ENCODE peak calls at places on chromosomes 4 and X, in ten cellular contexts. G is prostate gland, L is endothelial cell of umbilical vein, H is PC-9, Q is small intestine, U is endodermal cell, M is GM23248, B is AG04450, C is Peyer's patch, P is uterus. W is an unnamed sample.
A peak's percentile ranks its signal among the peaks of the same experiment; 100 is the strongest.

GRCh38 chrX:114615765-114616164 is 31.9 kb downstream of the HTR2C start:
- DNase-seq in G (no peak), L (no peak), H (no peak), Q (no peak), U (no peak), M (peak; percentile 28), B (no peak), C (no peak), P (no peak), W (no peak)

GRCh38 chr4:163196904-163197505 is 30.3 kb upstream of the NAF1 start:
- DNase-seq in G (no peak), L (no peak), H (no peak), Q (no peak), U (no peak), M (no peak), B (no peak), C (no peak), P (no peak), W (no peak)

GRCh38 chr4:61493041-61493440 is 292.9 kb downstream of the ADGRL3 start:
- DNase-seq in G (no peak), L (no peak), H (no peak), Q (no peak), U (no peak), M (no peak), B (no peak), C (no peak), P (no peak), W (no peak)

GRCh38 chr4:88907478-88907877 is 149.5 kb downstream of the FAM13A start:
- DNase-seq in G (no peak), L (no peak), H (no peak), Q (no peak), U (no peak), M (no peak), B (no peak), C (no peak), P (no peak), W (no peak)

GRCh38 chrX:18898517-18898916 is 85.4 kb downstream of the PHKA2 start:
- DNase-seq in G (no peak), L (no peak), H (no peak), Q (no peak), U (no peak), M (no peak), B (no peak), C (no peak), P (no peak), W (no peak)

GRCh38 chrX:77426811-77427210 is 20.4 kb upstream of the FGF16 start:
- DNase-seq in G (no peak), L (peak; percentile 59), H (no peak), Q (no peak), U (no peak), M (peak; percentile 57), B (no peak), C (no peak), P (no peak), W (no peak)

GRCh38 chr4:98544818-98545399 is 113.5 kb downstream of the TSPAN5 start:
- DNase-seq in G (no peak), L (no peak), H (no peak), Q (no peak), U (no peak), M (no peak), B (no peak), C (no peak), P (no peak), W (no peak)

GRCh38 chrX:18941896-18942295 is 42.0 kb downstream of the PHKA2 start:
- DNase-seq in G (no peak), L (no peak), H (no peak), Q (no peak), U (no peak), M (no peak), B (no peak), C (no peak), P (no peak), W (no peak)

GRCh38 chr4:314296-314903 is 9.1 kb upstream of the ZNF732 start:
- DNase-seq in G (no peak), L (no peak), H (no peak), Q (no peak), U (no peak), M (no peak), B (no peak), C (no peak), P (no peak), W (no peak)

GRCh38 chr4:147799986-147800555 is 68.2 kb downstream of the ARHGAP10 start:
- DNase-seq in G (no peak), L (no peak), H (no peak), Q (peak; percentile 31), U (no peak), M (no peak), B (no peak), C (no peak), P (no peak), W (peak; percentile 69)

GRCh38 chr4:95165926-95166524 is 382.7 kb downstream of the UNC5C start:
- DNase-seq in G (peak; percentile 55), L (peak; percentile 74), H (peak; percentile 36), Q (peak; percentile 56), U (peak; percentile 51), M (peak; percentile 81), B (peak; percentile 33), C (no peak), P (no peak), W (peak; percentile 54)

DNA sequence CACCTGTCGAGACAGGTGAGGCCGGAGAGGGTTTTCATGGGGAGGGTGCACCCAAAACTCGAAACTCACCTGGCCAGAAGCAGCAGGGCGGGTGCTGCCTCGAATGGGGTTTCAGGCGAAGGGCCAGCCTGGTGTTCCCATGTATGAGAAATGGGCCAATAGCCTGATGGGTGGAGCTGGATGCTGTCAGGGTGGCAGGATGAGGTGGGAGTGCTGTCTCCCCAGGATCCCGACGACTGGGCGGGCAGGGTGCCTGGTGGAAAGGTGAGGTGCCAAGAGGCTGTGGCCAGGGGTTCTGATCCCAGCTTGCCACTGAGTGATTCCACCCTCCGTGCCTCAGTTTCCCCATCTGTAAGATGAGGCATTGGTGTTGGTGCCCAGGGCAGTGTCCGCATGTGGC is 16.8 kb upstream of the SH3TC1 start:
- DNase-seq in G (no peak), L (no peak), H (no peak), Q (no peak), U (no peak), M (no peak), B (no peak), C (no peak), P (no peak), W (no peak)
- H3K27ac ChIP-seq in G (peak overlapping the region; percentile 65), L (no peak overlapping the region), H (peak overlapping the region; percentile 72), Q (no peak overlapping the region), U (no peak overlapping the region), M (no peak overlapping the region), B (no peak overlapping the region), C (no peak overlapping the region), P (no peak overlapping the region), W (no peak overlapping the region)

DNA sequence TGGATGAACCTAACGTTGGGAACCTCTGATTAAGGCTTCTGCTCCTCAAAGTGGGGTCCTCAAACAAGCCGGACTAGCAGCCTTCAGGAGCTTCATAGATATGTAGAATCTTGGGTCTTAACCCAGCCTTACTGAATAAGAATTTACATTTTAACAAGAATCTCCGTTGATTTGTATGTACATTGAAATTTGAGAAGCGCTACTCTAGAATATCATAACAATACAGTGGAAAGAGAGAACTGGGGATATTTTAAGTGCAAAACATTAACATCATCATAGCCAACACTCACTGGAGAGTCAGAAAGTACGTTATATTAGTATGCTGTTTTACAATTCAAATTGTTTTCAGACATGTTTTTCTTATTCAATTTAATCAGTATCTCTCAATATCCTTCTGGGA is 31.2 kb downstream of the ATXN3L start:
- DNase-seq in G (no peak), L (no peak), H (no peak), Q (no peak), U (no peak), M (no peak), B (no peak), C (no peak), P (no peak), W (no peak)
- H3K27ac ChIP-seq in G (no peak overlapping the region), L (peak overlapping the region; percentile 93), H (no peak overlapping the region), Q (no peak overlapping the region), U (no peak overlapping the region), M (no peak overlapping the region), B (peak overlapping the region; percentile 65), C (no peak overlapping the region), P (no peak overlapping the region), W (no peak overlapping the region)

GRCh38 chr4:157806176-157806575 is 366.6 kb downstream of the GASK1B start:
- DNase-seq in G (no peak), L (no peak), H (no peak), Q (no peak), U (no peak), M (no peak), B (no peak), C (no peak), P (no peak), W (no peak)

GRCh38 chr4:157804169-157804543 is 368.7 kb downstream of the GASK1B start:
- DNase-seq in G (no peak), L (no peak), H (no peak), Q (peak; percentile 16), U (no peak), M (no peak), B (no peak), C (no peak), P (no peak), W (no peak)

GRCh38 chr4:157808796-157809408 is 363.9 kb downstream of the GASK1B start:
- DNase-seq in G (no peak), L (peak; percentile 67), H (no peak), Q (no peak), U (no peak), M (no peak), B (no peak), C (no peak), P (no peak), W (no peak)

GRCh38 chr4:157804986-157805385 is 367.8 kb downstream of the GASK1B start:
- DNase-seq in G (no peak), L (peak; percentile 19), H (no peak), Q (peak; percentile 30), U (no peak), M (peak; percentile 5), B (no peak), C (no peak), P (no peak), W (no peak)

GRCh38 chr4:157803441-157804168 is 369.2 kb downstream of the GASK1B start:
- DNase-seq in G (no peak), L (no peak), H (no peak), Q (no peak), U (no peak), M (no peak), B (no peak), C (no peak), P (no peak), W (no peak)
- H3K27ac ChIP-seq in G (no peak overlapping the region), L (no peak overlapping the region), H (no peak overlapping the region), Q (no peak overlapping the region), U (no peak overlapping the region), M (no peak overlapping the region), B (no peak overlapping the region), C (no peak overlapping the region), P (peak overlapping the region; percentile 83), W (no peak overlapping the region)

GRCh38 chr4:144291164-144291563 is 150.6 kb upstream of the GYPA start:
- DNase-seq in G (no peak), L (no peak), H (no peak), Q (no peak), U (no peak), M (no peak), B (no peak), C (no peak), P (no peak), W (no peak)
- H3K27ac ChIP-seq in G (no peak overlapping the region), L (no peak overlapping the region), H (no peak overlapping the region), Q (no peak overlapping the region), U (no peak overlapping the region), M (no peak overlapping the region), B (no peak overlapping the region), C (no peak overlapping the region), P (no peak overlapping the region), W (no peak overlapping the region)